ENCODE peak calls at places on chromosomes 7 and 10, in six cellular contexts. B, P, U, F, L and D are unnamed samples.

GRCh38 chr10:79093658-79094411 is 25.1 kb downstream of the ZMIZ1 start:
- DNase-seq in L (peak; percentile 46), U (no peak), F (no peak), B (no peak), P (peak; percentile 60), D (no peak)

GRCh38 chr7:47787249-47788069 is 160.8 kb downstream of the PKD1L1 start:
- DNase-seq in L (no peak), F (no peak), U (no peak), P (no peak), B (no peak), D (no peak)

GRCh38 chr7:38880454-38880853 is 28.5 kb downstream of the VPS41 start:
- DNase-seq in U (no peak), F (no peak), L (no peak), B (no peak), P (no peak), D (no peak)

GRCh38 chr7:90984692-90985091 is 279.5 kb upstream of the FZD1 start:
- DNase-seq in L (no peak), P (no peak), B (no peak), F (no peak), U (no peak), D (no peak)

GRCh38 chr10:64261676-64262075 is 740.5 kb downstream of the REEP3 start:
- DNase-seq in B (no peak), L (no peak), U (no peak), P (no peak), F (no peak), D (no peak)

GRCh38 chr7:47885309-47886000 is 62.8 kb downstream of the PKD1L1 start:
- DNase-seq in F (no peak), B (no peak), U (no peak), L (no peak), P (no peak), D (no peak)

GRCh38 chr7:14457567-14458453 is 444.7 kb downstream of the DGKB start:
- DNase-seq in U (no peak), B (peak; percentile 61), F (peak; percentile 78), P (peak; percentile 8), L (peak; percentile 66), D (peak; percentile 78)

GRCh38 chr7:156998988-156999610 is 11.4 kb downstream of the MNX1 start:
- DNase-seq in U (no peak), P (no peak), B (no peak), L (no peak), F (no peak), D (no peak)

GRCh38 chr7:141042222-141043193 is 27.8 kb upstream of the MRPS33 start:
- DNase-seq in B (no peak), L (no peak), F (no peak), P (no peak), U (no peak), D (no peak)

GRCh38 chr10:484925-485661 is 204.4 kb downstream of the DIP2C start:
- DNase-seq in L (no peak), U (no peak), F (no peak), P (no peak), B (peak; percentile 7), D (no peak)

GRCh38 chr10:87860156-87860795 is 3.1 kb downstream of the KLLN start:
- DNase-seq in P (no peak), B (peak; percentile 65), F (peak; percentile 55), L (no peak), U (no peak), D (no peak)

GRCh38 chr7:30164567-30164966 is 29.8 kb downstream of the MTURN start:
- DNase-seq in U (no peak), L (peak; percentile 32), P (no peak), B (peak; percentile 68), F (no peak), D (no peak)

GRCh38 chr7:12244129-12244528 is 33.0 kb downstream of the TMEM106B start:
- DNase-seq in P (no peak), B (peak; percentile 2), U (no peak), L (peak; percentile 16), F (no peak), D (no peak)

GRCh38 chr7:133056370-133057238 is 25.3 kb downstream of the CHCHD3 start:
- DNase-seq in B (no peak), L (no peak), F (no peak), P (no peak), U (no peak), D (no peak)

GRCh38 chr7:1562611-1563051 is 6.6 kb upstream of the TMEM184A start:
- DNase-seq in B (no peak), U (no peak), L (no peak), P (no peak), F (no peak), D (no peak)

GRCh38 chr10:5618829-5619228 is 47.6 kb downstream of the ASB13 start:
- DNase-seq in L (no peak), B (no peak), P (no peak), F (no peak), U (no peak), D (no peak)

GRCh38 chr10:71584461-71584860 is 135.1 kb downstream of the C10orf105 start:
- DNase-seq in L (no peak), F (no peak), P (no peak), U (no peak), B (no peak), D (no peak)

GRCh38 chr10:64271983-64272382 is 750.8 kb downstream of the REEP3 start:
- DNase-seq in L (no peak), P (no peak), U (no peak), B (no peak), F (no peak), D (no peak)

GRCh38 chr7:25839084-25839769 is 312.8 kb upstream of the NFE2L3 start:
- DNase-seq in B (peak; percentile 10), L (no peak), F (no peak), U (no peak), P (no peak), D (no peak)

GRCh38 chr10:71278691-71279588 is 40.1 kb upstream of the SLC29A3 start:
- DNase-seq in B (no peak), U (no peak), P (peak; percentile 43), L (no peak), F (no peak), D (no peak)

GRCh38 chr7:45647426-45647825 is 73.3 kb downstream of the ADCY1 start:
- DNase-seq in P (no peak), L (no peak), B (no peak), U (no peak), F (no peak), D (no peak)

GRCh38 chr10:101766753-101767599 is 8.9 kb downstream of the FGF8 start:
- DNase-seq in U (no peak), F (no peak), B (no peak), P (no peak), L (no peak), D (no peak)

GRCh38 chr7:117837841-117838240 is 35.4 kb downstream of the CTTNBP2 start:
- DNase-seq in P (no peak), U (no peak), L (no peak), F (no peak), B (no peak), D (no peak)

GRCh38 chr7:92528958-92529264 is 316 bp downstream of the RBM48 start:
- DNase-seq in B (no peak), U (no peak), L (no peak), F (no peak), P (no peak), D (no peak)

GRCh38 chr7:13097508-13097907 is 410.1 kb downstream of the ARL4A start:
- DNase-seq in B (no peak), U (no peak), L (no peak), F (no peak), P (no peak), D (no peak)

GRCh38 chr10:89332092-89332633 is 4.4 kb downstream of the IFIT3 start:
- DNase-seq in U (no peak), F (peak; percentile 58), P (no peak), B (peak; percentile 66), L (no peak), D (no peak)

GRCh38 chr10:100370561-100370975 is 23.5 kb downstream of the SCD start:
- DNase-seq in P (no peak), B (no peak), F (no peak), U (no peak), L (no peak), D (no peak)

GRCh38 chr10:120423350-120424197 is 33.5 kb upstream of the PLPP4 start:
- DNase-seq in F (no peak), L (peak; percentile 1), U (no peak), P (no peak), B (peak; percentile 81), D (peak; percentile 45)

GRCh38 chr10:33410096-33410859 is 75.8 kb upstream of the NRP1 start:
- DNase-seq in F (no peak), U (no peak), P (no peak), B (no peak), L (no peak), D (no peak)